ENCODE peak calls at places on chromosomes 1 and 21, in six cellular contexts. One of them, this sample, is unnamed. For H3K27me3, the result is how much of the 10 kb centered on the place peaks cover.

GRCh38 chr21:46000182-46000730 is 18.7 kb downstream of the COL6A1 start:
- DNase-seq in CD4-positive, CD25-positive, alpha-beta regulatory T cell: no peak
- DNase-seq in vagina: no peak
- DNase-seq in body of pancreas: no peak
- DNase-seq in naive thymus-derived CD4-positive, alpha-beta T cell: no peak
- DNase-seq in neural progenitor cell: no peak
- DNase-seq in this sample: no peak

GRCh38 chr1:113917400-113918082 is 11.6 kb upstream of the HIPK1 start:
- DNase-seq in CD4-positive, CD25-positive, alpha-beta regulatory T cell: no peak
- DNase-seq in vagina: no peak
- DNase-seq in body of pancreas: no peak
- DNase-seq in naive thymus-derived CD4-positive, alpha-beta T cell: no peak
- DNase-seq in neural progenitor cell: no peak
- DNase-seq in this sample: no peak

GRCh38 chr1:233487415-233487814 is 126.5 kb upstream of the KCNK1 start:
- DNase-seq in CD4-positive, CD25-positive, alpha-beta regulatory T cell: no peak
- DNase-seq in vagina: no peak
- DNase-seq in body of pancreas: no peak
- DNase-seq in naive thymus-derived CD4-positive, alpha-beta T cell: no peak
- DNase-seq in neural progenitor cell: no peak
- DNase-seq in this sample: no peak

GRCh38 chr1:6587261-6588005 is 7.6 kb downstream of the ZBTB48 start:
- DNase-seq in CD4-positive, CD25-positive, alpha-beta regulatory T cell: peak
- DNase-seq in vagina: no peak
- DNase-seq in body of pancreas: peak
- DNase-seq in naive thymus-derived CD4-positive, alpha-beta T cell: no peak
- DNase-seq in neural progenitor cell: no peak
- DNase-seq in this sample: peak

GRCh38 chr1:17594026-17594425 is 54.5 kb downstream of the ARHGEF10L start:
- DNase-seq in CD4-positive, CD25-positive, alpha-beta regulatory T cell: no peak
- DNase-seq in vagina: no peak
- DNase-seq in body of pancreas: no peak
- DNase-seq in naive thymus-derived CD4-positive, alpha-beta T cell: no peak
- DNase-seq in neural progenitor cell: no peak
- DNase-seq in this sample: no peak

GRCh38 chr1:201555593-201555945 is 16.6 kb downstream of the NAV1 start:
- DNase-seq in CD4-positive, CD25-positive, alpha-beta regulatory T cell: no peak
- DNase-seq in vagina: no peak
- DNase-seq in body of pancreas: no peak
- DNase-seq in naive thymus-derived CD4-positive, alpha-beta T cell: no peak
- DNase-seq in neural progenitor cell: no peak
- DNase-seq in this sample: no peak

GRCh38 chr1:50898773-50899172 is 61.3 kb downstream of the FAF1 start:
- DNase-seq in CD4-positive, CD25-positive, alpha-beta regulatory T cell: no peak
- DNase-seq in vagina: no peak
- DNase-seq in body of pancreas: no peak
- DNase-seq in naive thymus-derived CD4-positive, alpha-beta T cell: no peak
- DNase-seq in neural progenitor cell: no peak
- DNase-seq in this sample: no peak

GRCh38 chr1:68111804-68112436 is 61.5 kb upstream of the DIRAS3 start:
- DNase-seq in CD4-positive, CD25-positive, alpha-beta regulatory T cell: no peak
- DNase-seq in vagina: no peak
- DNase-seq in body of pancreas: peak
- DNase-seq in naive thymus-derived CD4-positive, alpha-beta T cell: no peak
- DNase-seq in neural progenitor cell: peak
- DNase-seq in this sample: peak

GRCh38 chr1:21639594-21640041 is 29.5 kb downstream of the RAP1GAP start:
- DNase-seq in CD4-positive, CD25-positive, alpha-beta regulatory T cell: no peak
- DNase-seq in vagina: no peak
- DNase-seq in body of pancreas: peak
- DNase-seq in naive thymus-derived CD4-positive, alpha-beta T cell: no peak
- DNase-seq in neural progenitor cell: no peak
- DNase-seq in this sample: no peak

GRCh38 chr1:30008372-30008997 is 714.9 kb downstream of the MATN1 start:
- DNase-seq in CD4-positive, CD25-positive, alpha-beta regulatory T cell: no peak
- DNase-seq in vagina: no peak
- DNase-seq in body of pancreas: no peak
- DNase-seq in naive thymus-derived CD4-positive, alpha-beta T cell: no peak
- DNase-seq in neural progenitor cell: no peak
- DNase-seq in this sample: no peak

GRCh38 chr1:109927908-109928307 is 17.3 kb downstream of the CSF1 start:
- DNase-seq in CD4-positive, CD25-positive, alpha-beta regulatory T cell: no peak
- DNase-seq in vagina: no peak
- DNase-seq in body of pancreas: peak
- DNase-seq in naive thymus-derived CD4-positive, alpha-beta T cell: no peak
- DNase-seq in neural progenitor cell: no peak
- DNase-seq in this sample: peak

GRCh38 chr1:1434812-1435093 is 737 bp upstream of the VWA1 start:
- DNase-seq in CD4-positive, CD25-positive, alpha-beta regulatory T cell: no peak
- DNase-seq in vagina: no peak
- DNase-seq in body of pancreas: no peak
- DNase-seq in naive thymus-derived CD4-positive, alpha-beta T cell: no peak
- DNase-seq in neural progenitor cell: no peak
- DNase-seq in this sample: no peak

GRCh38 chr1:16249838-16250241 is 12.9 kb upstream of the CPLANE2 start:
- DNase-seq in CD4-positive, CD25-positive, alpha-beta regulatory T cell: no peak
- DNase-seq in vagina: no peak
- DNase-seq in body of pancreas: peak
- DNase-seq in naive thymus-derived CD4-positive, alpha-beta T cell: no peak
- DNase-seq in neural progenitor cell: no peak
- DNase-seq in this sample: peak

GRCh38 chr21:34728479-34728878 is 59.7 kb downstream of the CLIC6 start:
- DNase-seq in CD4-positive, CD25-positive, alpha-beta regulatory T cell: no peak
- DNase-seq in vagina: no peak
- DNase-seq in body of pancreas: peak
- DNase-seq in naive thymus-derived CD4-positive, alpha-beta T cell: no peak
- DNase-seq in neural progenitor cell: no peak
- DNase-seq in this sample: peak

GRCh38 chr1:111463029-111463683 is 10.6 kb upstream of the C1orf162 start:
- DNase-seq in CD4-positive, CD25-positive, alpha-beta regulatory T cell: no peak
- DNase-seq in vagina: no peak
- DNase-seq in body of pancreas: peak
- DNase-seq in naive thymus-derived CD4-positive, alpha-beta T cell: no peak
- DNase-seq in neural progenitor cell: no peak
- DNase-seq in this sample: no peak

GRCh38 chr21:44616591-44616926 is 4.7 kb downstream of the KRTAP10-8 start:
- DNase-seq in CD4-positive, CD25-positive, alpha-beta regulatory T cell: no peak
- DNase-seq in vagina: no peak
- DNase-seq in body of pancreas: no peak
- DNase-seq in naive thymus-derived CD4-positive, alpha-beta T cell: no peak
- DNase-seq in neural progenitor cell: no peak
- DNase-seq in this sample: no peak

DNA sequence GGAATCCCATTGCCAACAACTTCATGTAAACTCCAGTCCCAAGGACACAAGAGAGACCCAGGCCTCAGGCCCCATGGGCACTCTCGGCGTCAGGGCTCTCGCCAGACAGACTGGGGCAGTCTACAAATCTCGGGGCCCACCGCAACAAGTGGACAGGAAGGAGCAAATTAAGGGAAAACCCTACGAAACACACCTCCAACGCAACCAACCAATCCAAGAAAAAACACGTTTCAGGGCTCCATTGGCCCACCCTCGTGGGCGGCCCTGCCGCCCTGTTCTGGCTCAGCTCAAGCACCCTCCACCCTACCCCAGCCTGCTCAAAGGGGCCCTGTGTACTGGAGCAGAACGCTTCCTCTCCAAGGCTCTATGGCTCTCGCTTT is 4.6 kb upstream of the ZNF678 start:
- DNase-seq in CD4-positive, CD25-positive, alpha-beta regulatory T cell: no peak
- DNase-seq in vagina: no peak
- DNase-seq in body of pancreas: no peak
- DNase-seq in naive thymus-derived CD4-positive, alpha-beta T cell: no peak
- DNase-seq in neural progenitor cell: no peak
- DNase-seq in this sample: no peak
- H3K27me3 ChIP-seq in CD4-positive, CD25-positive, alpha-beta regulatory T cell: under half
- H3K27me3 ChIP-seq in vagina: under half
- H3K27me3 ChIP-seq in body of pancreas: under half
- H3K27me3 ChIP-seq in naive thymus-derived CD4-positive, alpha-beta T cell: under half
- H3K27me3 ChIP-seq in neural progenitor cell: under half
- H3K27me3 ChIP-seq in this sample: under half

GRCh38 chr1:2542262-2542915 is 12.3 kb upstream of the HES5 start:
- DNase-seq in CD4-positive, CD25-positive, alpha-beta regulatory T cell: no peak
- DNase-seq in vagina: no peak
- DNase-seq in body of pancreas: no peak
- DNase-seq in naive thymus-derived CD4-positive, alpha-beta T cell: no peak
- DNase-seq in neural progenitor cell: peak
- DNase-seq in this sample: no peak

GRCh38 chr1:2541619-2542246 is 11.7 kb upstream of the HES5 start:
- DNase-seq in CD4-positive, CD25-positive, alpha-beta regulatory T cell: no peak
- DNase-seq in vagina: no peak
- DNase-seq in body of pancreas: peak
- DNase-seq in naive thymus-derived CD4-positive, alpha-beta T cell: no peak
- DNase-seq in neural progenitor cell: no peak
- DNase-seq in this sample: peak

GRCh38 chr1:2544093-2544874 is 11.9 kb upstream of the TNFRSF14 start:
- DNase-seq in CD4-positive, CD25-positive, alpha-beta regulatory T cell: no peak
- DNase-seq in vagina: no peak
- DNase-seq in body of pancreas: no peak
- DNase-seq in naive thymus-derived CD4-positive, alpha-beta T cell: no peak
- DNase-seq in neural progenitor cell: no peak
- DNase-seq in this sample: no peak

GRCh38 chr1:2544875-2545638 is 11.1 kb upstream of the TNFRSF14 start:
- DNase-seq in CD4-positive, CD25-positive, alpha-beta regulatory T cell: no peak
- DNase-seq in vagina: no peak
- DNase-seq in body of pancreas: no peak
- DNase-seq in naive thymus-derived CD4-positive, alpha-beta T cell: no peak
- DNase-seq in neural progenitor cell: peak
- DNase-seq in this sample: no peak

DNA sequence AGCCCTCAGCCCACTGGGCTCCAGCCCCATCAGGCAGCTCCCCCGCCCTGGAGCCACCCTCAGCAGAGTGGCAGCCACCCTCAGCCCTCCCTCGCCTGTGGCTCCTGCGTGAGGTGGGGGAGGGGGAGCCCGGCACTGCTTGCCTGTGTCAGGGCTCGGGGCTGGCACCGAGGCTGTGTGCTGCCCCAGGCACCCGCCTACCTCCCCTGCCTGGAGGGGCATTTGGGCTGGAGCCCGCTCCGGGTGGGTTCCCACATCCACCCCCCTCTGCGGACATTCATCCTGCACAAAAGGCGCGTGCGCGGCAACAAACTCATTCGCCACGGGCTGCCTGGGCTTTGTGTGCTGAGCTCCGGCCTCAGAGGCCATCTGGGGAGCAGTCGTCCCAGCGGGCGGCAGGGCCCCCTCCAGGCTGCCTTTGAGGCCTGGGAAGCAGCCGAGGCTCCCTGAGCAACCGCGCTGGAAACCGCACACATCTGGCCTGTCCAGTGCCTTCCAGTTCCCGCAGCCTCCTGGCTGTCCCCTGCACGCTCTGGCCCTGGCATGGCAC is 12.6 kb upstream of the TNFRSF14 start:
- DNase-seq in CD4-positive, CD25-positive, alpha-beta regulatory T cell: peak
- DNase-seq in vagina: no peak
- DNase-seq in body of pancreas: no peak
- DNase-seq in naive thymus-derived CD4-positive, alpha-beta T cell: peak
- DNase-seq in neural progenitor cell: peak
- DNase-seq in this sample: no peak
- H3K4me3 ChIP-seq in CD4-positive, CD25-positive, alpha-beta regulatory T cell: no peak
- H3K4me3 ChIP-seq in vagina: no peak
- H3K4me3 ChIP-seq in body of pancreas: no peak
- H3K4me3 ChIP-seq in naive thymus-derived CD4-positive, alpha-beta T cell: no peak
- H3K4me3 ChIP-seq in neural progenitor cell: peak
- H3K4me3 ChIP-seq in this sample: no peak

GRCh38 chr1:107963009-107963408 is 2.0 kb downstream of the VAV3 start:
- DNase-seq in CD4-positive, CD25-positive, alpha-beta regulatory T cell: peak
- DNase-seq in vagina: no peak
- DNase-seq in body of pancreas: no peak
- DNase-seq in naive thymus-derived CD4-positive, alpha-beta T cell: no peak
- DNase-seq in neural progenitor cell: no peak
- DNase-seq in this sample: no peak
- H3K27me3 ChIP-seq in CD4-positive, CD25-positive, alpha-beta regulatory T cell: under half
- H3K27me3 ChIP-seq in vagina: under half
- H3K27me3 ChIP-seq in body of pancreas: under half
- H3K27me3 ChIP-seq in naive thymus-derived CD4-positive, alpha-beta T cell: under half
- H3K27me3 ChIP-seq in neural progenitor cell: under half
- H3K27me3 ChIP-seq in this sample: under half

GRCh38 chr21:17506936-17507335 is 5.9 kb upstream of the CXADR start:
- DNase-seq in CD4-positive, CD25-positive, alpha-beta regulatory T cell: no peak
- DNase-seq in vagina: no peak
- DNase-seq in body of pancreas: no peak
- DNase-seq in naive thymus-derived CD4-positive, alpha-beta T cell: no peak
- DNase-seq in neural progenitor cell: no peak
- DNase-seq in this sample: no peak
- H3K4me3 ChIP-seq in CD4-positive, CD25-positive, alpha-beta regulatory T cell: no peak
- H3K4me3 ChIP-seq in vagina: no peak
- H3K4me3 ChIP-seq in body of pancreas: no peak
- H3K4me3 ChIP-seq in naive thymus-derived CD4-positive, alpha-beta T cell: no peak
- H3K4me3 ChIP-seq in neural progenitor cell: no peak
- H3K4me3 ChIP-seq in this sample: no peak

GRCh38 chr1:3573499-3573898 is 37.8 kb downstream of the MEGF6 start:
- DNase-seq in CD4-positive, CD25-positive, alpha-beta regulatory T cell: no peak
- DNase-seq in vagina: no peak
- DNase-seq in body of pancreas: no peak
- DNase-seq in naive thymus-derived CD4-positive, alpha-beta T cell: no peak
- DNase-seq in neural progenitor cell: no peak
- DNase-seq in this sample: no peak
- H3K27me3 ChIP-seq in CD4-positive, CD25-positive, alpha-beta regulatory T cell: under half
- H3K27me3 ChIP-seq in vagina: under half
- H3K27me3 ChIP-seq in body of pancreas: under half
- H3K27me3 ChIP-seq in naive thymus-derived CD4-positive, alpha-beta T cell: under half
- H3K27me3 ChIP-seq in neural progenitor cell: under half
- H3K27me3 ChIP-seq in this sample: under half

GRCh38 chr1:10966233-10966632 is 46.2 kb upstream of the TARDBP start:
- DNase-seq in CD4-positive, CD25-positive, alpha-beta regulatory T cell: no peak
- DNase-seq in vagina: no peak
- DNase-seq in body of pancreas: no peak
- DNase-seq in naive thymus-derived CD4-positive, alpha-beta T cell: no peak
- DNase-seq in neural progenitor cell: no peak
- DNase-seq in this sample: no peak

GRCh38 chr1:10967105-10967504 is 45.3 kb upstream of the TARDBP start:
- DNase-seq in CD4-positive, CD25-positive, alpha-beta regulatory T cell: no peak
- DNase-seq in vagina: no peak
- DNase-seq in body of pancreas: no peak
- DNase-seq in naive thymus-derived CD4-positive, alpha-beta T cell: no peak
- DNase-seq in neural progenitor cell: no peak
- DNase-seq in this sample: no peak

GRCh38 chr1:10962483-10962882 is 50.0 kb upstream of the TARDBP start:
- DNase-seq in CD4-positive, CD25-positive, alpha-beta regulatory T cell: no peak
- DNase-seq in vagina: no peak
- DNase-seq in body of pancreas: peak
- DNase-seq in naive thymus-derived CD4-positive, alpha-beta T cell: no peak
- DNase-seq in neural progenitor cell: no peak
- DNase-seq in this sample: no peak

GRCh38 chr1:10968411-10968826 is 44.0 kb upstream of the TARDBP start:
- DNase-seq in CD4-positive, CD25-positive, alpha-beta regulatory T cell: no peak
- DNase-seq in vagina: no peak
- DNase-seq in body of pancreas: peak
- DNase-seq in naive thymus-derived CD4-positive, alpha-beta T cell: no peak
- DNase-seq in neural progenitor cell: no peak
- DNase-seq in this sample: no peak

GRCh38 chr1:10965621-10966226 is 46.7 kb upstream of the TARDBP start:
- DNase-seq in CD4-positive, CD25-positive, alpha-beta regulatory T cell: no peak
- DNase-seq in vagina: no peak
- DNase-seq in body of pancreas: peak
- DNase-seq in naive thymus-derived CD4-positive, alpha-beta T cell: peak
- DNase-seq in neural progenitor cell: no peak
- DNase-seq in this sample: no peak
- H3K4me3 ChIP-seq in CD4-positive, CD25-positive, alpha-beta regulatory T cell: no peak
- H3K4me3 ChIP-seq in vagina: no peak
- H3K4me3 ChIP-seq in body of pancreas: no peak
- H3K4me3 ChIP-seq in naive thymus-derived CD4-positive, alpha-beta T cell: no peak
- H3K4me3 ChIP-seq in neural progenitor cell: no peak
- H3K4me3 ChIP-seq in this sample: no peak